ENCODE peak calls at places on chromosome 14, in ten cellular contexts. J is body of pancreas, Y is IMR-90, W is stomach, Z is HCT116, E is GM12878, S is heart left ventricle, I is HepG2, G is endothelial cell of umbilical vein, H is A549. D is an unnamed sample. For H3K4me1, the result is how much of the 10 kb centered on the place peaks cover.

GRCh38 chr14:69716483-69717187 is 50.3 kb upstream of the SRSF5 start:
- DNase-seq in J (no peak), Y (peak), W (no peak), Z (no peak), E (no peak), S (no peak), I (no peak), G (peak), H (no peak), D (peak)

GRCh38 chr14:44846232-44846824 is 115.4 kb downstream of the KLHL28 start:
- DNase-seq in J (no peak), Y (peak), W (no peak), Z (peak), E (peak), S (no peak), I (peak), G (peak), H (peak), D (no peak)

GRCh38 chr14:73740921-73741326 is 26.7 kb upstream of the PNMA1 start:
- DNase-seq in J (peak), Y (no peak), W (peak), Z (peak), E (no peak), S (peak), I (peak), G (no peak), H (peak), D (peak)

GRCh38 chr14:94132285-94132887 is 3.0 kb upstream of the IFI27L2 start:
- DNase-seq in J (peak), Y (peak), W (peak), Z (peak), E (no peak), S (no peak), I (peak), G (peak), H (peak), D (peak)

GRCh38 chr14:68402525-68403101 is 390.3 kb downstream of the ZFP36L1 start:
- DNase-seq in J (no peak), Y (no peak), W (no peak), Z (no peak), E (no peak), S (no peak), I (no peak), G (no peak), H (no peak), D (no peak)

GRCh38 chr14:105879867-105880561 is 353.6 kb downstream of the TMEM121 start:
- DNase-seq in J (peak), Y (no peak), W (peak), Z (no peak), E (no peak), S (peak), I (no peak), G (no peak), H (no peak), D (peak)

GRCh38 chr14:68607081-68607851 is 185.6 kb downstream of the ZFP36L1 start:
- DNase-seq in J (no peak), Y (peak), W (peak), Z (no peak), E (no peak), S (no peak), I (peak), G (peak), H (no peak), D (peak)

GRCh38 chr14:68544150-68544892 is 248.5 kb downstream of the ZFP36L1 start:
- DNase-seq in J (peak), Y (peak), W (peak), Z (no peak), E (no peak), S (no peak), I (no peak), G (peak), H (no peak), D (peak)

GRCh38 chr14:95173518-95173917 is 16.2 kb upstream of the DICER1 start:
- DNase-seq in J (no peak), Y (no peak), W (no peak), Z (no peak), E (no peak), S (no peak), I (no peak), G (no peak), H (no peak), D (no peak)

GRCh38 chr14:54600685-54601084 is 33.8 kb downstream of the SAMD4A start:
- DNase-seq in J (no peak), Y (peak), W (no peak), Z (no peak), E (no peak), S (no peak), I (no peak), G (no peak), H (no peak), D (no peak)

GRCh38 chr14:31884238-31884637 is 192.9 kb upstream of the ARHGAP5 start:
- DNase-seq in J (no peak), Y (no peak), W (no peak), Z (no peak), E (no peak), S (no peak), I (no peak), G (no peak), H (no peak), D (no peak)

GRCh38 chr14:64762044-64763034 is 58.1 kb downstream of the PLEKHG3 start:
- DNase-seq in J (peak), Y (peak), W (peak), Z (peak), E (no peak), S (peak), I (peak), G (peak), H (peak), D (peak)

GRCh38 chr14:102486513-102487203 is 22.9 kb downstream of the ANKRD9 start:
- DNase-seq in J (no peak), Y (no peak), W (no peak), Z (no peak), E (no peak), S (no peak), I (no peak), G (no peak), H (no peak), D (no peak)

GRCh38 chr14:50831704-50832130 is 755 bp upstream of the NIN start:
- DNase-seq in J (no peak), Y (no peak), W (no peak), Z (no peak), E (no peak), S (no peak), I (no peak), G (no peak), H (peak), D (no peak)

DNA sequence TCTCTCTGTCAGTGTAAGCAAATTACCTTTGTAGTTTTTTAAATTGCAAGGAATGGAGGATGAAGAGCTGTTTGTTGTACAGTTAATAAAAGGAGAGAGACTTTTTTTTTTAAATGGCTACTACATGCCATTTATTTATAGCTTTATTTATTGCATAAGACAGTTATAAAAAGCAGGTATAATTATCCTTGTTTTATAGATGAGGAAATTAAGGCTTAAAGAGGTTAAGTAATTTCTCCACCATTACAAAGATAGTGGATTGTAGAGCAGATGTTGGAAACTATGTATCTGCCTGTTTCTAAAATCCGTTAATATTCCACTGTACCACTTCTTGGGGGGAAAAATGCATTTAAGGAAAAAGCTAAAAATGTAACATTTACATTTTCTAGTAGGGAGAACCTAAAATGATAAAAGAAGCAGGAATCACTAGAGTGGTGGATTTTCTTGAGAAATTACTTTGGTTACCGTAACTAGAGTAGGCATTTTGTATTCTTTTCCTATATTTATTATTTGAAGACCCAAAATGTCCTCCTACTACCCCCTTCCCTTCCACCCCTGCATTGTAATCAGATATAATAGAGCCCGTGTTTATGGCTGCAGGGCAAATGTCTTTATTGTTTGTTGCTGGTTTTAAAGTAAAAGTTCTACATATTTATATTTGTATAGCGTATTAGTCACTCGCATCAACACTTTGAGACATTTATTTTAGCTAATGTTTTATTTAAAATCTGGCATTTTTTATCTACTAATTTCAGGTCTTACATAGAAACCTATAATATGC is 2.3 kb downstream of the SNAPC1 start:
- DNase-seq in J (no peak), Y (no peak), W (no peak), Z (no peak), E (no peak), S (no peak), I (no peak), G (peak), H (no peak), D (no peak)
- H3K27ac ChIP-seq in J (no peak), Y (no peak), W (no peak), Z (no peak), E (no peak), S (no peak), I (no peak), G (peak), H (no peak), D (no peak)

GRCh38 chr14:51998348-51998747 is 9.0 kb downstream of the RTRAF start:
- DNase-seq in J (no peak), Y (no peak), W (no peak), Z (no peak), E (no peak), S (no peak), I (no peak), G (no peak), H (no peak), D (no peak)

GRCh38 chr14:52002542-52002941 is 13.2 kb downstream of the RTRAF start:
- DNase-seq in J (no peak), Y (no peak), W (no peak), Z (no peak), E (no peak), S (no peak), I (no peak), G (no peak), H (no peak), D (no peak)

GRCh38 chr14:52000631-52001030 is 11.3 kb downstream of the RTRAF start:
- DNase-seq in J (no peak), Y (no peak), W (no peak), Z (no peak), E (no peak), S (no peak), I (no peak), G (no peak), H (no peak), D (no peak)

GRCh38 chr14:51999084-51999483 is 9.7 kb downstream of the RTRAF start:
- DNase-seq in J (no peak), Y (peak), W (no peak), Z (no peak), E (no peak), S (no peak), I (no peak), G (no peak), H (no peak), D (no peak)

DNA sequence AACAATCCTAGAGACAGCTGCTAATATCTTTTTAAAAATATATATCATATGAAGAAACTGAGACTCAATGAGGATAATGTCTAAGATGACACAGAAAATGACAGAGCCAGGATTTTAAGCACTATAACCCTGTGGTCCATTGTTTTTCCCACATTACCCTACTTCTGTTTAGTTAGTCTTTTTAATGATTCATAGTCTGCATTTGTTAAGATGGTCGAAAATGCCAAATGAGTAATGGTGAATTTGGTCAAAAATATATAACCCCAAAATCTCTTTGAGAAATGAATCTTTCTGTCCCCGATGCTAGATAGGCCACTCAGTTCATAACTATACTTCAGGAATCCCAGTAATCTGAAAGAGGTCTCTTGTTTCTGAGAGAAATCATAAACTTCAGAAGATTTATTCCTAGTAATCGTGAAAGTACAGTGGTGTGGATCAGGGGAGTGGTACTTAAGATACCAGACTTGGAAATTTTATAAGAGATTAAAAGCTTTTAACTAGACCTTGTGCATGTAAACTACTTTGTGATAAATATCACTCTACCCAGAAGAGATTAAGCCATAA is 10.8 kb downstream of the RTRAF start:
- DNase-seq in J (no peak), Y (peak), W (no peak), Z (no peak), E (no peak), S (no peak), I (no peak), G (no peak), H (no peak), D (no peak)
- H3K4me1 ChIP-seq in J (under half), Y (under half), W (half or more), Z (under half), E (under half), S (under half), I (under half), G (under half), H (under half), D (under half)

DNA sequence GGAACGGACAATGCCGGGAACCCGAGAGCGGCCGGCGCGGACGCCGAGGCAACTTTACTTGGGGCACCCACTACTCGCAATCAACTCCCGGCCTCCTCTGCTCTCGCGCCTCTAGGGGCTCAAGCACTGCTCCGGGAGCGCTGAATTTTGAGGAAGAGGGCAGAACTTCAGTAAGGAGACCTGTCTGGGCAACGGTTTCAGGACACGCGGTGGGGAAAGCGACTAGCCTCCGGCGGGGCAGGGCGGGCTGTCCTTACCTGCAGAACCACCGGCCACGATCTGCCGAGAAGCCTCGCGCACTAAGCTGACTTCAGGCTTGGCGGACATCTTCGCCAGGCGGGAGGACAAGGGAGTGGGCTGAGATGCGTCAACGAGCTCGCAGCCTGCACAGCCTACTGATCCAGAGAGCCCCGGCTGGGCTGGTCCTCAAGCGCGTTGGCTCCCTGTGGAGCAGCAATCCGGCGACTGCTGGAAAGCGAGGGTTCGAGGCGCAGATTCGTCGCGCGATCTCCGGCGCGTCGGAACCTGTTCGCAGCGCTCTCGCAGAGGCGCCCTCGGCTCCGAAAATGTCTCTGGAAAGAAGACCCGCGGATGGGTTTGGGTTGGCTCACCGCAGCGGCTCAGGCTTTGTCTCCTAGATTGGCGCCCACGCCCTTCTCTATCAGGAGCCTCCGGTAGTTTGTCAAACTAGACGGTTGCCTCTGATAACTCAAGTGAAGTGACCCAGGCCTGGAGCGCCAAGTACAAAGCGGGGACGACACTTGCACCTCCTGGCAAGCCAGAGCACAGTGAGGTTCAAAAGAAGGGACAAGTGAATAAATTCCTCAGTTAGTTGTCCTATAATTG is at the start of gene SLC25A21:
- DNase-seq in J (peak), Y (peak), W (peak), Z (peak), E (no peak), S (peak), I (peak), G (peak), H (peak), D (peak)
- TF ChIP-seq POLR2A in J (peak), Y (peak), W (peak), Z (peak), E (no peak), S (no peak), I (peak), G (peak), H (peak), D (peak)

DNA sequence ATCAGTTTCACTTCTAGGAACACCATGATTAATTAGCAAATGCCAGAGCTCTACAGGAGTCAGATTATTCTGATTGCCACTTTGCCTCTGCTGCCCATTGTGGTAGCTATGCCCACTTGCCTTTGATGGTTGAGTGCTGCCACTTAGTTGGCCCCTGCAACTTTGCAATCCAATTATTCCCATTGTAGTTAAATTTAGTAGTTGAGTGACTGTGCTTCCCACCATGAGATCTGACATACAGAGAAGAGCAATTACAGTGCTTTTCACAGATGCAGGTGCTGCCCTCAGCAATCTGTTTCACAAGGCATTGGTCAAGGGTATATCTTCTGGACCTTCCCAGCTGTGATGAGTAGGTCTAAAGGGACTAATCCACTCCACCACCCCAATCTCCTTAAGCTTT is 468.4 kb upstream of the RGS6 start:
- DNase-seq in J (no peak), Y (no peak), W (no peak), Z (no peak), E (no peak), S (no peak), I (no peak), G (no peak), H (no peak), D (no peak)
- H3K27ac ChIP-seq in J (no peak), Y (no peak), W (no peak), Z (no peak), E (no peak), S (no peak), I (no peak), G (no peak), H (no peak), D (no peak)